ENCODE peak calls at places on chromosome 20, in five cellular contexts. A is effector CD8-positive, alpha-beta T cell; Z is T-helper 1 cell; P is iris pigment epithelial cell; H is neuronal stem cell. G is an unnamed sample.

GRCh38 chr20:6868864-6869263 is 101.4 kb downstream of the BMP2 start:
- DNase-seq in A (no peak), P (no peak), Z (no peak), H (no peak), G (no peak)

GRCh38 chr20:2521369-2522305 is 12.9 kb upstream of the ZNF343 start:
- DNase-seq in Z (peak; percentile 23), H (peak; percentile 37), P (peak; percentile 46), A (peak; percentile 24), G (no peak)

GRCh38 chr20:20360464-20360863 is 7.4 kb upstream of the INSM1 start:
- DNase-seq in Z (no peak), A (no peak), P (peak; percentile 68), H (no peak), G (peak; percentile 51)

GRCh38 chr20:35681953-35682352 is 17.2 kb downstream of the NFS1 start:
- DNase-seq in Z (no peak), A (no peak), H (no peak), P (no peak), G (no peak)

GRCh38 chr20:44959082-44959895 is 908 bp downstream of the TOMM34 start:
- DNase-seq in Z (peak; percentile 43), P (peak; percentile 85), A (peak; percentile 25), H (peak; percentile 6), G (no peak)

GRCh38 chr20:4435671-4436070 is 286.0 kb upstream of the PRND start:
- DNase-seq in P (no peak), A (no peak), Z (no peak), H (no peak), G (no peak)

GRCh38 chr20:13022401-13023170 is 13.8 kb downstream of the SPTLC3 start:
- DNase-seq in H (no peak), Z (no peak), P (peak; percentile 36), A (no peak), G (no peak)

GRCh38 chr20:6053776-6054688 is at the start of gene LRRN4:
- DNase-seq in H (no peak), Z (no peak), A (no peak), P (no peak), G (no peak)

GRCh38 chr20:38060536-38060935 is 27.0 kb downstream of the RPRD1B start:
- DNase-seq in Z (no peak), P (peak; percentile 82), A (no peak), H (no peak), G (no peak)

GRCh38 chr20:14617123-14617522 is 279.7 kb upstream of the FLRT3 start:
- DNase-seq in H (no peak), P (no peak), Z (no peak), A (no peak), G (no peak)

GRCh38 chr20:45157977-45158376 is 16.7 kb upstream of the PI3 start:
- DNase-seq in P (peak; percentile 81), A (no peak), Z (no peak), H (no peak), G (no peak)

GRCh38 chr20:52972190-52972937 is at the start of gene TSHZ2:
- DNase-seq in Z (peak; percentile 44), P (peak; percentile 14), H (no peak), A (no peak), G (peak; percentile 91)

G was measured in left lobe of liver.